ENCODE peak calls at places on chromosomes 13 and 19, in ten cellular contexts. V is psoas muscle; I is stimulated activated CD4-positive, alpha-beta T cell treated with anti-CD3 and anti-CD28 coated beads, Interleukin-15, amount 100 ng/mL, for 1 hour; D is NCI-H2081; E is B cell; G is nephron progenitor cell; A is amniotic stem cell; W is stimulated activated CD8-positive, alpha-beta memory T cell treated with anti-CD3 and anti-CD28 coated beads, Interleukin-15, amount 100 ng/mL, for 24 hours; Y is mucosa of descending colon; C is activated T-cell treated with anti-CD3 and anti-CD28 coated beads, Interleukin-2, amount 50 U/mL, for 72 hours. N is an unnamed sample.

GRCh38 chr13:60134376-60134775 is 29.4 kb downstream of the DIAPH3 start:
- DNase-seq in V (no peak), I (no peak), D (no peak), E (no peak), G (no peak), A (no peak), W (no peak), Y (no peak), C (no peak), N (no peak)

GRCh38 chr13:102846261-102847015 is 606 bp downstream of the ERCC5 start:
- DNase-seq in V (peak; percentile 29), I (peak; percentile 17), D (no peak), E (peak; percentile 66), G (peak; percentile 24), A (peak; percentile 25), W (peak; percentile 21), Y (peak; percentile 71), C (peak; percentile 46), N (peak; percentile 50)

GRCh38 chr13:43293986-43294880 is 270.8 kb downstream of the DNAJC15 start:
- DNase-seq in V (no peak), I (no peak), D (no peak), E (no peak), G (no peak), A (no peak), W (no peak), Y (no peak), C (no peak), N (no peak)

GRCh38 chr13:113969973-113970611 is 3.8 kb downstream of the C13orf46 start:
- DNase-seq in V (no peak), I (no peak), D (no peak), E (no peak), G (no peak), A (no peak), W (no peak), Y (peak; percentile 77), C (no peak), N (no peak)

GRCh38 chr13:110227864-110228643 is 78.9 kb downstream of the COL4A1 start:
- DNase-seq in V (no peak), I (no peak), D (no peak), E (no peak), G (no peak), A (no peak), W (no peak), Y (no peak), C (no peak), N (no peak)

GRCh38 chr19:452829-453228 is 8.0 kb downstream of the SHC2 start:
- DNase-seq in V (no peak), I (no peak), D (no peak), E (no peak), G (no peak), A (no peak), W (no peak), Y (no peak), C (no peak), N (no peak)

GRCh38 chr13:41960195-41960699 is 662 bp downstream of the VWA8 start:
- DNase-seq in V (no peak), I (no peak), D (no peak), E (no peak), G (peak; percentile 9), A (no peak), W (no peak), Y (no peak), C (no peak), N (no peak)

GRCh38 chr13:40388617-40389016 is 277.8 kb downstream of the FOXO1 start:
- DNase-seq in V (no peak), I (peak; percentile 38), D (no peak), E (peak; percentile 83), G (no peak), A (no peak), W (peak; percentile 44), Y (peak; percentile 81), C (peak; percentile 87), N (peak; percentile 54)

GRCh38 chr19:46608178-46608577 is 7.0 kb downstream of the CALM3 start:
- DNase-seq in V (no peak), I (no peak), D (no peak), E (no peak), G (no peak), A (no peak), W (no peak), Y (no peak), C (no peak), N (no peak)